ENCODE peak calls at places on chromosomes 7 and 10, in five cellular contexts. W is ACHN, F is psoas muscle, L is K562, C is progenitor cell of endocrine pancreas. Y is an unnamed sample.

GRCh38 chr10:72794260-72794659 is 99.3 kb upstream of the OIT3 start:
- DNase-seq in W (peak), F (no peak), L (peak), C (no peak), Y (no peak)

GRCh38 chr7:29896685-29897411 is 90.5 kb downstream of the WIPF3 start:
- DNase-seq in W (no peak), F (no peak), L (no peak), C (no peak), Y (no peak)

GRCh38 chr7:6367701-6368211 is 80.0 kb downstream of the DAGLB start:
- DNase-seq in W (no peak), F (no peak), L (no peak), C (no peak), Y (no peak)

GRCh38 chr10:103977204-103977603 is 10.3 kb downstream of the SLK start:
- DNase-seq in W (no peak), F (no peak), L (no peak), C (no peak), Y (no peak)

GRCh38 chr7:143846692-143847091 is 55.3 kb downstream of the TCAF1 start:
- DNase-seq in W (no peak), F (no peak), L (no peak), C (no peak), Y (no peak)

GRCh38 chr7:142516038-142516501 is 233.2 kb upstream of the PRSS1 start:
- DNase-seq in W (peak), F (no peak), L (peak), C (no peak), Y (no peak)

GRCh38 chr10:76763360-76763759 is 874.2 kb downstream of the KCNMA1 start:
- DNase-seq in W (no peak), F (no peak), L (no peak), C (no peak), Y (no peak)

GRCh38 chr7:20778063-20778721 is 8.5 kb downstream of the SP8 start:
- DNase-seq in W (peak), F (no peak), L (peak), C (peak), Y (no peak)

GRCh38 chr10:24597426-24597825 is 126.3 kb downstream of the ARHGAP21 start:
- DNase-seq in W (no peak), F (no peak), L (no peak), C (no peak), Y (no peak)

GRCh38 chr7:135170223-135170997 is at the start of gene CYREN:
- DNase-seq in W (peak), F (peak), L (peak), C (peak), Y (peak)

GRCh38 chr7:91068136-91068795 is 196.0 kb upstream of the FZD1 start:
- DNase-seq in W (no peak), F (no peak), L (no peak), C (no peak), Y (no peak)

GRCh38 chr7:159042084-159042483 is 102.6 kb downstream of the VIPR2 start:
- DNase-seq in W (no peak), F (no peak), L (no peak), C (no peak), Y (no peak)

GRCh38 chr7:55130079-55130476 is 111.3 kb downstream of the EGFR start:
- DNase-seq in W (peak), F (no peak), L (no peak), C (no peak), Y (no peak)

GRCh38 chr10:60147025-60147424 is 240.7 kb upstream of the CCDC6 start:
- DNase-seq in W (no peak), F (no peak), L (no peak), C (no peak), Y (no peak)

GRCh38 chr10:94423627-94424026 is 21.3 kb downstream of the TBC1D12 start:
- DNase-seq in W (no peak), F (no peak), L (no peak), C (no peak), Y (no peak)

GRCh38 chr10:131973160-131973951 is 8.4 kb downstream of the BNIP3 start:
- DNase-seq in W (no peak), F (peak), L (no peak), C (no peak), Y (no peak)

GRCh38 chr10:76581685-76582084 is 1055.9 kb downstream of the KCNMA1 start:
- DNase-seq in W (no peak), F (no peak), L (no peak), C (no peak), Y (no peak)

GRCh38 chr7:70890147-70890969 is 241.6 kb upstream of the GALNT17 start:
- DNase-seq in W (no peak), F (no peak), L (no peak), C (no peak), Y (no peak)

GRCh38 chr10:18767981-18768380 is 108.8 kb downstream of the ARL5B start:
- DNase-seq in W (no peak), F (no peak), L (no peak), C (no peak), Y (no peak)

GRCh38 chr10:45444022-45444421 is 70.0 kb downstream of the ALOX5 start:
- DNase-seq in W (no peak), F (no peak), L (no peak), C (no peak), Y (no peak)

GRCh38 chr7:79553811-79554555 is 100.5 kb upstream of the MAGI2 start:
- DNase-seq in W (peak), F (no peak), L (no peak), C (no peak), Y (no peak)

Y was measured in Right ventricle myocardium inferior.